ENCODE peak calls at places on chromosomes 1 and 21, in seven cellular contexts. I is stimulated activated CD8-positive, alpha-beta memory T cell treated with anti-CD3 and anti-CD28 coated beads, Interleukin-12 subunit alpha, Interleukin-12 subunit beta, amount 100 ng/mL, for 4 hours; O is EH; Z is GM13977; H is NCI-H226; C is retina; A is cardiac fibroblast. V is an unnamed sample.

GRCh38 chr21:26783801-26784200 is 61.4 kb downstream of the ADAMTS1 start:
- DNase-seq in O (peak; percentile 35), A (no peak), I (no peak), C (no peak), H (no peak), Z (no peak), V (no peak)

GRCh38 chr1:74502432-74502831 is 10.0 kb downstream of the LRRC53 start:
- DNase-seq in A (peak; percentile 36), H (no peak), C (peak; percentile 32), Z (peak; percentile 12), O (peak; percentile 26), I (no peak), V (peak; percentile 25)

GRCh38 chr1:213511173-213511572 is 460.1 kb downstream of the RPS6KC1 start:
- DNase-seq in C (no peak), Z (no peak), I (no peak), A (no peak), H (no peak), O (no peak), V (no peak)

GRCh38 chr21:37166733-37167132 is 93.7 kb downstream of the TTC3 start:
- DNase-seq in C (no peak), Z (peak; percentile 25), H (peak; percentile 25), A (no peak), O (peak; percentile 32), I (no peak), V (no peak)

GRCh38 chr1:10665930-10666850 is 130.3 kb downstream of the CASZ1 start:
- DNase-seq in A (no peak), H (peak; percentile 37), Z (no peak), O (no peak), C (no peak), I (no peak), V (no peak)

GRCh38 chr1:115718011-115718754 is 50.3 kb downstream of the CASQ2 start:
- DNase-seq in H (no peak), I (no peak), A (no peak), O (peak; percentile 4), Z (no peak), C (no peak), V (no peak)

GRCh38 chr1:47534417-47534816 is 96.6 kb downstream of the FOXD2 start:
- DNase-seq in H (no peak), C (no peak), A (peak; percentile 21), Z (no peak), O (peak; percentile 21), I (no peak), V (peak; percentile 25)

GRCh38 chr1:93338426-93338825 is 7.3 kb upstream of the DR1 start:
- DNase-seq in I (no peak), H (peak; percentile 84), C (no peak), A (peak; percentile 96), Z (no peak), O (peak; percentile 97), V (peak; percentile 90)

GRCh38 chr1:51157411-51157810 is 55.4 kb downstream of the C1orf185 start:
- DNase-seq in C (no peak), I (no peak), O (no peak), H (no peak), Z (no peak), A (peak; percentile 7), V (no peak)

GRCh38 chr1:66679140-66679539 is 73.1 kb upstream of the DYNLT5 start:
- DNase-seq in C (no peak), H (no peak), A (peak; percentile 81), Z (no peak), I (no peak), O (no peak), V (no peak)

GRCh38 chr1:60972841-60973364 is 109.5 kb upstream of the NFIA start:
- DNase-seq in I (no peak), C (no peak), Z (no peak), A (peak; percentile 89), H (peak; percentile 81), O (peak; percentile 93), V (peak; percentile 93)

GRCh38 chr1:216822480-216822879 is 99.3 kb upstream of the ESRRG start:
- DNase-seq in H (no peak), C (no peak), O (no peak), A (no peak), Z (no peak), I (no peak), V (no peak)

GRCh38 chr1:211259596-211260126 is 495 bp downstream of the RCOR3 start:
- DNase-seq in O (no peak), A (no peak), C (no peak), H (no peak), I (no peak), Z (peak; percentile 71), V (no peak)

GRCh38 chr1:56798053-56798471 is 21.1 kb downstream of the FYB2 start:
- DNase-seq in Z (no peak), A (peak; percentile 65), I (no peak), O (peak; percentile 80), C (no peak), H (peak; percentile 25), V (peak; percentile 58)

GRCh38 chr1:210412240-210412639 is 83.5 kb downstream of the HHAT start:
- DNase-seq in O (no peak), A (no peak), C (no peak), H (no peak), Z (no peak), I (no peak), V (no peak)

GRCh38 chr21:42745511-42746239 is 92.3 kb downstream of the PDE9A start:
- DNase-seq in O (no peak), I (no peak), H (no peak), A (no peak), Z (no peak), C (no peak), V (no peak)

GRCh38 chr21:19510057-19510456 is 1106.5 kb upstream of the TMPRSS15 start:
- DNase-seq in C (no peak), I (no peak), O (no peak), A (no peak), H (no peak), Z (no peak), V (no peak)

GRCh38 chr1:46246548-46247432 is 773 bp upstream of the RAD54L start:
- DNase-seq in A (peak; percentile 49), C (peak; percentile 76), Z (peak; percentile 70), H (peak; percentile 48), O (peak; percentile 67), I (peak; percentile 44), V (peak; percentile 69)

GRCh38 chr1:247924868-247925267 is at the start of gene OR2AJ1:
- DNase-seq in O (no peak), C (peak; percentile 21), A (no peak), H (no peak), I (no peak), Z (no peak), V (no peak)

GRCh38 chr1:86938450-86938849 is 24.0 kb downstream of the HS2ST1 start:
- DNase-seq in Z (no peak), C (no peak), I (no peak), O (no peak), H (no peak), A (peak; percentile 11), V (peak; percentile 9)

GRCh38 chr1:161182214-161182613 is 4.9 kb upstream of the B4GALT3 start:
- DNase-seq in O (peak; percentile 66), A (peak; percentile 85), Z (no peak), C (no peak), H (peak; percentile 68), I (no peak), V (peak; percentile 68)

GRCh38 chr1:7539772-7540175 is 231.3 kb upstream of the VAMP3 start:
- DNase-seq in C (no peak), I (no peak), H (peak; percentile 56), O (peak; percentile 41), A (peak; percentile 24), Z (no peak), V (peak; percentile 43)

GRCh38 chr1:14778882-14779594 is 180.6 kb downstream of the KAZN start:
- DNase-seq in C (peak; percentile 50), H (no peak), O (peak; percentile 17), I (no peak), Z (peak; percentile 48), A (peak; percentile 2), V (peak; percentile 37)

GRCh38 chr1:209747580-209748262 is 8.1 kb upstream of the TRAF3IP3 start:
- DNase-seq in Z (peak; percentile 76), I (peak; percentile 69), O (peak; percentile 88), C (peak; percentile 85), H (peak; percentile 94), A (peak; percentile 96), V (peak; percentile 95)

GRCh38 chr1:118360817-118361216 is 175.8 kb upstream of the SPAG17 start:
- DNase-seq in A (peak; percentile 78), H (no peak), I (no peak), O (peak; percentile 87), C (no peak), Z (no peak), V (peak; percentile 6)

GRCh38 chr1:200359610-200360163 is 50.1 kb downstream of the ZNF281 start:
- DNase-seq in C (no peak), I (no peak), O (peak; percentile 75), Z (no peak), H (peak; percentile 53), A (peak; percentile 87), V (peak; percentile 84)

V was measured in iris pigment epithelial cell.